ENCODE peak calls at places on chromosomes 11 and 22, in eight cellular contexts. I is MG63; E is DND-41; N is ELF-1; K is astrocyte of the spinal cord; P is activated naive CD4-positive, alpha-beta T cell treated with anti-CD3 and anti-CD28 coated beads, Interleukin-2, amount 50 U/mL, for 16 hours; B is MCF 10A; H is amygdala. Y is an unnamed sample.

GRCh38 chr11:35029979-35030378 is 109.0 kb upstream of the CD44 start:
- DNase-seq in I (peak; percentile 63), E (no peak), N (no peak), K (peak; percentile 80), P (no peak), B (peak; percentile 68), H (no peak), Y (no peak)

GRCh38 chr11:36191941-36192340 is 97.3 kb downstream of the COMMD9 start:
- DNase-seq in I (no peak), E (no peak), N (no peak), K (no peak), P (no peak), B (no peak), H (no peak), Y (no peak)

GRCh38 chr22:50677493-50678217 is 5.0 kb downstream of the SHANK3 start:
- DNase-seq in I (no peak), E (no peak), N (no peak), K (no peak), P (no peak), B (no peak), H (no peak), Y (no peak)

GRCh38 chr11:72298931-72299330 is 55.0 kb upstream of the PHOX2A start:
- DNase-seq in I (no peak), E (no peak), N (no peak), K (no peak), P (no peak), B (no peak), H (no peak), Y (no peak)

GRCh38 chr11:115303304-115303703 is 200.9 kb downstream of the CADM1 start:
- DNase-seq in I (no peak), E (no peak), N (no peak), K (no peak), P (no peak), B (no peak), H (no peak), Y (no peak)

GRCh38 chr11:27367881-27368280 is 4.9 kb upstream of the CCDC34 start:
- DNase-seq in I (no peak), E (no peak), N (no peak), K (no peak), P (no peak), B (no peak), H (no peak), Y (peak; percentile 40)

GRCh38 chr11:47646019-47646418 is 3.7 kb upstream of the MTCH2 start:
- DNase-seq in I (no peak), E (no peak), N (no peak), K (no peak), P (no peak), B (no peak), H (no peak), Y (no peak)

GRCh38 chr11:15743244-15743629 is 613.1 kb downstream of the SOX6 start:
- DNase-seq in I (no peak), E (no peak), N (no peak), K (no peak), P (no peak), B (no peak), H (no peak), Y (no peak)

GRCh38 chr22:27097933-27098332 is 440.5 kb downstream of the MIAT start:
- DNase-seq in I (no peak), E (no peak), N (no peak), K (peak; percentile 33), P (no peak), B (no peak), H (no peak), Y (peak; percentile 56)

GRCh38 chr11:17564687-17565042 is 17.6 kb downstream of the OTOG start:
- DNase-seq in I (no peak), E (peak; percentile 16), N (no peak), K (no peak), P (no peak), B (no peak), H (no peak), Y (no peak)

GRCh38 chr11:64218628-64219353 is 7.2 kb downstream of the TRPT1 start:
- DNase-seq in I (no peak), E (no peak), N (no peak), K (no peak), P (no peak), B (no peak), H (no peak), Y (no peak)

GRCh38 chr11:33248416-33248957 is 8.7 kb upstream of the HIPK3 start:
- DNase-seq in I (no peak), E (no peak), N (no peak), K (no peak), P (no peak), B (no peak), H (no peak), Y (no peak)

GRCh38 chr11:120207517-120207916 is 3.3 kb upstream of the OAF start:
- DNase-seq in I (no peak), E (no peak), N (no peak), K (no peak), P (no peak), B (no peak), H (no peak), Y (no peak)

GRCh38 chr11:68149417-68149816 is 28.2 kb upstream of the CHKA start:
- DNase-seq in I (no peak), E (no peak), N (no peak), K (no peak), P (no peak), B (no peak), H (no peak), Y (no peak)